ENCODE peak calls at places on chromosomes 1 and 21, in five cellular contexts. One of them, this sample, is unnamed.

GRCh38 chr1:223776075-223776814 is 63.9 kb downstream of the CAPN2 start:
- DNase-seq in H1: no peak
- DNase-seq in HepG2: no peak
- DNase-seq in K562: peak; percentile 40
- DNase-seq in A549: no peak
- DNase-seq in this sample: no peak

GRCh38 chr21:43374228-43374885 is 52.6 kb downstream of the SIK1 start:
- DNase-seq in A549: no peak
- DNase-seq in K562: no peak
- DNase-seq in HepG2: no peak
- DNase-seq in H1: no peak
- DNase-seq in this sample: no peak

GRCh38 chr1:8598060-8598724 is 219.2 kb downstream of the RERE start:
- DNase-seq in HepG2: peak; percentile 6
- DNase-seq in H1: no peak
- DNase-seq in K562: no peak
- DNase-seq in A549: no peak
- DNase-seq in this sample: no peak

GRCh38 chr1:31058012-31058411 is 7.5 kb downstream of the PUM1 start:
- DNase-seq in H1: no peak
- DNase-seq in A549: no peak
- DNase-seq in K562: no peak
- DNase-seq in HepG2: no peak
- DNase-seq in this sample: no peak

GRCh38 chr1:90724361-90724760 is 7.3 kb upstream of the BARHL2 start:
- DNase-seq in A549: no peak
- DNase-seq in HepG2: no peak
- DNase-seq in K562: no peak
- DNase-seq in H1: peak; percentile 48
- DNase-seq in this sample: no peak

GRCh38 chr1:83583351-83584014 is 415.4 kb downstream of the TTLL7 start:
- DNase-seq in K562: no peak
- DNase-seq in HepG2: no peak
- DNase-seq in A549: no peak
- DNase-seq in H1: no peak
- DNase-seq in this sample: no peak

GRCh38 chr1:214423045-214423444 is 128.4 kb downstream of the PTPN14 start:
- DNase-seq in H1: no peak
- DNase-seq in HepG2: no peak
- DNase-seq in K562: no peak
- DNase-seq in A549: no peak
- DNase-seq in this sample: no peak

GRCh38 chr1:209723761-209724693 is 19.4 kb downstream of the HSD11B1 start:
- DNase-seq in H1: no peak
- DNase-seq in K562: no peak
- DNase-seq in A549: no peak
- DNase-seq in HepG2: no peak
- DNase-seq in this sample: no peak

GRCh38 chr1:206725053-206725963 is 40.6 kb downstream of the MAPKAPK2 start:
- DNase-seq in K562: peak; percentile 71
- DNase-seq in H1: peak; percentile 77
- DNase-seq in HepG2: peak; percentile 18
- DNase-seq in A549: peak; percentile 57
- DNase-seq in this sample: no peak

GRCh38 chr1:50350868-50351267 is 72.4 kb downstream of the DMRTA2 start:
- DNase-seq in A549: no peak
- DNase-seq in H1: no peak
- DNase-seq in HepG2: no peak
- DNase-seq in K562: no peak
- DNase-seq in this sample: no peak

DNA sequence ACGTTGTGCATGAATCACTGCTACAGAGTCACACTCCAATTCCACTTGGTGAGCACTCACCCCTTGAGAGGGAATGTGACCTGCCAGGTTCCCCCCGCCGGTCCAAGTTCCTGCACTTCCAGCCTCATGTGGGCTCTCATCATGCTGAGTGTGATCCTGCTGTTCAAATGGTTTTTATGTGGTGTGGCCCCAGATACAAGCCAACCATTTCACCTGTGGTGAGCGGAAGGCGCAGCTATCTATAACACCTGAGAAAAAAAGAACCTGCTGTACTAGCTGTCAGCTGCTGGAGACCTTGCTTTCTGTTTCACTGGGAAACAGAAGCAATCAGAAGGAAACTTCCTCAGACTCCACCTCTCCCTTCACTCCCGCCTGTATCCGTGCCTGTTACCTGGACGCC is 64.5 kb upstream of the RPL11 start:
- DNase-seq in A549: no peak
- DNase-seq in H1: no peak
- DNase-seq in K562: no peak
- DNase-seq in HepG2: no peak
- DNase-seq in this sample: no peak
- TF ChIP-seq KDM1A in A549: no peak
- TF ChIP-seq KDM1A in H1: no peak
- TF ChIP-seq KDM1A in K562: no peak
- TF ChIP-seq KDM1A in HepG2: no peak
- TF ChIP-seq KDM1A in this sample: no peak

DNA sequence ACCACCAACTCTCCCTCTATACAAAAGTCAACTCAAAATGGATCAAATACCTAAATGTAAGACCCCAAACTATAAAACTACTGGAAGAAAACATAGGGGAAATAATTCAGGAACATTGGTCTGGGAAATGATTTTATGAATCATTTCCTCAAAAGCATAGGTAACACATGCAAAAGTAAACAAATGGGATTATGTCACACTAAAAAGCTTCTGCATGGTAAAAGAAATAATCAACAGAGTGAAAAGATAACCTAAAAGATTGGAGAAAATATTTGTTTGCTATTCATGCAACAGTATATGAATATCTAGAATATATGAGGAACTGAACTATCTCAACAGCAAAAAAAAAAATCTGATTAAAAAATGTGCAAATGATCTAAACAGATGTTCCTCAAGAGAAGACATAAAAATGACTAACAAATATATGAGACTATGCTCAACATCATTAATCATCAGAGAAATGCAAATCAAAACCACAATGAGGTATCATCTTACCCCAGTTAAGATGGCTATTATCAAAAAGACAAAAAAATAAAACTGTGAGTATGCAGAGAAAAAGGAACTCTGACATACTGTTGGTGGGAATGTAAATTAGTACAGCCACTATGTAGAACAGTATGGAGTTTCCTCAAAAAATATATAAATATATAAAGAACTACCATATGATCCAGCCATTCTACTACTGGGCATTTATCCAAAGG is 47.8 kb downstream of the VCAM1 start:
- DNase-seq in H1: no peak
- DNase-seq in K562: no peak
- DNase-seq in A549: no peak
- DNase-seq in HepG2: no peak
- DNase-seq in this sample: no peak
- TF ChIP-seq KDM1A in H1: no peak
- TF ChIP-seq KDM1A in K562: no peak
- TF ChIP-seq KDM1A in A549: no peak
- TF ChIP-seq KDM1A in HepG2: no peak
- TF ChIP-seq KDM1A in this sample: no peak

GRCh38 chr1:53936430-53936829 is 9.1 kb downstream of the IFT25 start:
- DNase-seq in A549: no peak
- DNase-seq in K562: no peak
- DNase-seq in H1: no peak
- DNase-seq in HepG2: no peak
- DNase-seq in this sample: no peak
- TF ChIP-seq KDM1A in A549: no peak
- TF ChIP-seq KDM1A in K562: no peak
- TF ChIP-seq KDM1A in H1: no peak
- TF ChIP-seq KDM1A in HepG2: no peak
- TF ChIP-seq KDM1A in this sample: no peak

DNA sequence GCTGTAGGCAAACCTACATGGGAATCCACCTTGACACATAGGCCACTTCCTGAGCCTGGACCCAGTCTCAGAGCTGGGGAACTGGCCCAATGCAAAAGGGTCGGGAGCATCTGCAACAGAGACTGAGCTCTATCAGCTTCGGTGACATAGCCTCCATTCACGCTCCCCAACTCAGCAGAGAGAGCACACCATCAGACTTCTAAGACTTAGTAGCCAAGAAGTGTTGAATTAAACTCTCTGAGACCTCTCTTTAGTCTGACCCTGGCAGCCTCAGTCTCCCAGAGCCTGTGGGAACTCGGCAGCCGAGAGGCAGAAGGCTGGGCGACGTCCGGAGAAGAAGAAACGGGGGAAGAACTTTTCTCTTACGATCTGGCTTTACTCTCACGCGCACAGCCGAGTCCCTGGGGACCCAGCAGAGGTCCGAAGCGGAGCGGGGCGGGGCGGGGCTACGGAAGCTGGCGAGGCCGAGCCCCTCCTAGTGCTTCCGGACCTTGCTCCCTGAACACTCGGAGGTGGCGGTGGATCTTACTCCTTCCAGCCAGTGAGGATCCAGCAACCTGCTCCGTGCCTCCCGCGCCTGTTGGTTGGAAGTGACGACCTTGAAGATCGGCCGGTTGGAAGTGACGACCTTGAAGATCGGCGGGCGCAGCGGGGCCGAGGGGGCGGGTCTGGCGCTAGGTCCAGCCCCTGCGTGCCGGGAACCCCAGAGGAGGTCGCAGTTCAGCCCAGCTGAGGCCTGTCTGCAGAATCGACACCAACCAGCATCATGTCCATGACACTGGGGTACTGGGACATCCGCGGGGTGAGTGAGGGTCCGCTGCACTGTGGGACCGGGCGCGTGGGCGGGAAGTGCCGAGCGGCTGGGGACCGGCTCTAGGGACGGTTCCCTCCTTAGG is at the start of gene GSTM4:
- DNase-seq in K562: peak; percentile 95
- DNase-seq in A549: peak; percentile 60
- DNase-seq in HepG2: peak; percentile 59
- DNase-seq in H1: peak; percentile 86
- DNase-seq in this sample: peak; percentile 47
- TF ChIP-seq KDM1A in K562: no peak
- TF ChIP-seq KDM1A in A549: no peak
- TF ChIP-seq KDM1A in HepG2: no peak
- TF ChIP-seq KDM1A in H1: no peak
- TF ChIP-seq KDM1A in this sample: no peak

GRCh38 chr1:62597281-62597680 is at the start of gene ANGPTL3:
- DNase-seq in K562: no peak
- DNase-seq in A549: no peak
- DNase-seq in H1: no peak
- DNase-seq in HepG2: no peak
- DNase-seq in this sample: no peak
- TF ChIP-seq KDM1A in K562: no peak
- TF ChIP-seq KDM1A in A549: no peak
- TF ChIP-seq KDM1A in H1: no peak
- TF ChIP-seq KDM1A in HepG2: no peak
- TF ChIP-seq KDM1A in this sample: no peak

DNA sequence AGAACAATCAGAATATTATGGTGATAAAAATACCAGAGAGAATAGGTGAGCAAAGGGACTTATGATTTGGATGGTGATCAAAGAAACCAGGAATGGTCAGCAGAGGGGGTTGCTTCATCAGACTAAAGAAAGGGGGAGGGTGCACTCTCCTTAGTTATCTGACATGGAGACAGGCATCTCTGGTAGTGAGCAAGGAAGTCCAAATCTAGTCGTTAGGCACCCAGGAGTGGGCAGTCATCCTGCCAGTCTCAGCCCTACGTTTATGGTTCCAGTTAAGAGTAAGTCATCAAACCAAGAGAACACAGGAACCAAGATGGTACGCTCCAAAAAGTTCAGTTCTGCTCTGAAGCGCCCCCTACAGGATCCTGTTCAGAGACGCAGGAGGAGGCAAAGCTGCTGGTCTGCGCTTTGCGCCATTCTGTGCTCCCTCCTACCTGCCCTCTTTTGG is 28.6 kb downstream of the EBNA1BP2 start:
- DNase-seq in K562: peak; percentile 64
- DNase-seq in H1: peak; percentile 90
- DNase-seq in HepG2: no peak
- DNase-seq in A549: no peak
- DNase-seq in this sample: no peak
- TF ChIP-seq KDM1A in K562: no peak
- TF ChIP-seq KDM1A in H1: no peak
- TF ChIP-seq KDM1A in HepG2: no peak
- TF ChIP-seq KDM1A in A549: no peak
- TF ChIP-seq KDM1A in this sample: no peak

GRCh38 chr1:212217633-212218032 is 67.6 kb upstream of the PPP2R5A start:
- DNase-seq in HepG2: no peak
- DNase-seq in H1: no peak
- DNase-seq in K562: no peak
- DNase-seq in A549: no peak
- DNase-seq in this sample: no peak
- TF ChIP-seq KDM1A in HepG2: no peak
- TF ChIP-seq KDM1A in H1: no peak
- TF ChIP-seq KDM1A in K562: no peak
- TF ChIP-seq KDM1A in A549: no peak
- TF ChIP-seq KDM1A in this sample: no peak

This sample was measured in GM12878.